ENCODE peak calls at places on chromosome 4, in nine cellular contexts. One of them, this sample, is unnamed.

GRCh38 chr4:38800956-38801450 is 3.6 kb downstream of the TLR1 start:
- DNase-seq in cardiac fibroblast: no peak
- DNase-seq in upper lobe of right lung: no peak
- DNase-seq in vagina: no peak
- DNase-seq in progenitor cell of endocrine pancreas: no peak
- DNase-seq in WTC11: no peak
- DNase-seq in AG10803: no peak
- DNase-seq in heart right ventricle: no peak
- DNase-seq in IMR-90: no peak
- DNase-seq in this sample: no peak

GRCh38 chr4:47040828-47041227 is 9.5 kb downstream of the GABRB1 start:
- DNase-seq in cardiac fibroblast: no peak
- DNase-seq in upper lobe of right lung: no peak
- DNase-seq in vagina: no peak
- DNase-seq in progenitor cell of endocrine pancreas: no peak
- DNase-seq in WTC11: no peak
- DNase-seq in AG10803: no peak
- DNase-seq in heart right ventricle: no peak
- DNase-seq in IMR-90: no peak
- DNase-seq in this sample: no peak

GRCh38 chr4:151315212-151315886 is 10.1 kb downstream of the SH3D19 start:
- DNase-seq in cardiac fibroblast: peak
- DNase-seq in upper lobe of right lung: no peak
- DNase-seq in vagina: no peak
- DNase-seq in progenitor cell of endocrine pancreas: no peak
- DNase-seq in WTC11: no peak
- DNase-seq in AG10803: peak
- DNase-seq in heart right ventricle: no peak
- DNase-seq in IMR-90: no peak
- DNase-seq in this sample: no peak

GRCh38 chr4:145180298-145181090 is at the start of gene OTUD4:
- DNase-seq in cardiac fibroblast: peak
- DNase-seq in upper lobe of right lung: peak
- DNase-seq in vagina: peak
- DNase-seq in progenitor cell of endocrine pancreas: peak
- DNase-seq in WTC11: peak
- DNase-seq in AG10803: peak
- DNase-seq in heart right ventricle: peak
- DNase-seq in IMR-90: peak
- DNase-seq in this sample: peak

GRCh38 chr4:153122855-153123254 is 81.4 kb upstream of the TRIM2 start:
- DNase-seq in cardiac fibroblast: no peak
- DNase-seq in upper lobe of right lung: no peak
- DNase-seq in vagina: peak
- DNase-seq in progenitor cell of endocrine pancreas: no peak
- DNase-seq in WTC11: no peak
- DNase-seq in AG10803: no peak
- DNase-seq in heart right ventricle: no peak
- DNase-seq in IMR-90: no peak
- DNase-seq in this sample: no peak

GRCh38 chr4:140556372-140557085 is 12.2 kb downstream of the UCP1 start:
- DNase-seq in cardiac fibroblast: no peak
- DNase-seq in upper lobe of right lung: no peak
- DNase-seq in vagina: no peak
- DNase-seq in progenitor cell of endocrine pancreas: no peak
- DNase-seq in WTC11: no peak
- DNase-seq in AG10803: no peak
- DNase-seq in heart right ventricle: no peak
- DNase-seq in IMR-90: no peak
- DNase-seq in this sample: no peak

GRCh38 chr4:61478340-61478739 is 278.2 kb downstream of the ADGRL3 start:
- DNase-seq in cardiac fibroblast: no peak
- DNase-seq in upper lobe of right lung: no peak
- DNase-seq in vagina: no peak
- DNase-seq in progenitor cell of endocrine pancreas: no peak
- DNase-seq in WTC11: no peak
- DNase-seq in AG10803: no peak
- DNase-seq in heart right ventricle: no peak
- DNase-seq in IMR-90: no peak
- DNase-seq in this sample: no peak

GRCh38 chr4:16264798-16265197 is 38.5 kb upstream of the TAPT1 start:
- DNase-seq in cardiac fibroblast: peak
- DNase-seq in upper lobe of right lung: no peak
- DNase-seq in vagina: no peak
- DNase-seq in progenitor cell of endocrine pancreas: no peak
- DNase-seq in WTC11: no peak
- DNase-seq in AG10803: peak
- DNase-seq in heart right ventricle: no peak
- DNase-seq in IMR-90: peak
- DNase-seq in this sample: no peak

GRCh38 chr4:52968241-52968640 is 106.1 kb downstream of the RASL11B start:
- DNase-seq in cardiac fibroblast: no peak
- DNase-seq in upper lobe of right lung: no peak
- DNase-seq in vagina: peak
- DNase-seq in progenitor cell of endocrine pancreas: no peak
- DNase-seq in WTC11: no peak
- DNase-seq in AG10803: no peak
- DNase-seq in heart right ventricle: no peak
- DNase-seq in IMR-90: no peak
- DNase-seq in this sample: no peak

GRCh38 chr4:118740869-118741268 is 55.7 kb downstream of the METTL14 start:
- DNase-seq in cardiac fibroblast: peak
- DNase-seq in upper lobe of right lung: no peak
- DNase-seq in vagina: no peak
- DNase-seq in progenitor cell of endocrine pancreas: no peak
- DNase-seq in WTC11: no peak
- DNase-seq in AG10803: peak
- DNase-seq in heart right ventricle: no peak
- DNase-seq in IMR-90: no peak
- DNase-seq in this sample: no peak

GRCh38 chr4:27100713-27101112 is 240.1 kb downstream of the STIM2 start:
- DNase-seq in cardiac fibroblast: no peak
- DNase-seq in upper lobe of right lung: no peak
- DNase-seq in vagina: no peak
- DNase-seq in progenitor cell of endocrine pancreas: no peak
- DNase-seq in WTC11: no peak
- DNase-seq in AG10803: no peak
- DNase-seq in heart right ventricle: no peak
- DNase-seq in IMR-90: no peak
- DNase-seq in this sample: no peak

GRCh38 chr4:111641813-111642579 is 503.3 kb upstream of the FAM241A start:
- DNase-seq in cardiac fibroblast: peak
- DNase-seq in upper lobe of right lung: no peak
- DNase-seq in vagina: no peak
- DNase-seq in progenitor cell of endocrine pancreas: peak
- DNase-seq in WTC11: peak
- DNase-seq in AG10803: peak
- DNase-seq in heart right ventricle: no peak
- DNase-seq in IMR-90: peak
- DNase-seq in this sample: peak
- TF ChIP-seq CTCF in cardiac fibroblast: peak
- TF ChIP-seq CTCF in upper lobe of right lung: peak
- TF ChIP-seq CTCF in vagina: peak
- TF ChIP-seq CTCF in progenitor cell of endocrine pancreas: peak
- TF ChIP-seq CTCF in WTC11: peak
- TF ChIP-seq CTCF in AG10803: peak
- TF ChIP-seq CTCF in heart right ventricle: peak
- TF ChIP-seq CTCF in IMR-90: peak
- TF ChIP-seq CTCF in this sample: peak

DNA sequence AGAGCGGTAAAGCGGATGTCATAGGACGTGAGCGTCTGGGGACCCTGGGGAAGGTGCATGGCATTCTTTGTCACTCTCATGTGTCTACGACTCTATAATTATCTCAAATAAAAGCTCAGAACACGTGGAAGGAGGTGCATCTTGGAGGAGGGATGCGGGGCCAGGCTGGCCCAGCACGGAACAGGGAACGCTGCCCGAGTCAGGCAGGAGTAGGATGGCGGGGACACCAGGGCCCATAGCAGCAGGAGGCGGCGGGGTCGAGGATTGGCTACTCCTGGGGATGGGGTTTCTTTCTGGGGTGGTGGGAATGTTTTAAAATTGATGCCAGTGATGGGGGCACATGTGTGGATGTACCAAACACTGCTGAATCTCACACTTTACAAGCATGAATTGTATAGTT is 5.4 kb upstream of the HTRA3 start:
- DNase-seq in cardiac fibroblast: no peak
- DNase-seq in upper lobe of right lung: no peak
- DNase-seq in vagina: no peak
- DNase-seq in progenitor cell of endocrine pancreas: no peak
- DNase-seq in WTC11: no peak
- DNase-seq in AG10803: no peak
- DNase-seq in heart right ventricle: no peak
- DNase-seq in IMR-90: no peak
- DNase-seq in this sample: no peak
- TF ChIP-seq CTCF in cardiac fibroblast: no peak
- TF ChIP-seq CTCF in upper lobe of right lung: no peak
- TF ChIP-seq CTCF in vagina: no peak
- TF ChIP-seq CTCF in progenitor cell of endocrine pancreas: no peak
- TF ChIP-seq CTCF in WTC11: no peak
- TF ChIP-seq CTCF in AG10803: no peak
- TF ChIP-seq CTCF in heart right ventricle: no peak
- TF ChIP-seq CTCF in IMR-90: no peak
- TF ChIP-seq CTCF in this sample: no peak

GRCh38 chr4:168879178-168879577 is 130.9 kb downstream of the CBR4 start:
- DNase-seq in cardiac fibroblast: no peak
- DNase-seq in upper lobe of right lung: no peak
- DNase-seq in vagina: no peak
- DNase-seq in progenitor cell of endocrine pancreas: no peak
- DNase-seq in WTC11: no peak
- DNase-seq in AG10803: no peak
- DNase-seq in heart right ventricle: no peak
- DNase-seq in IMR-90: no peak
- DNase-seq in this sample: no peak

GRCh38 chr4:168876106-168876505 is 133.9 kb downstream of the CBR4 start:
- DNase-seq in cardiac fibroblast: no peak
- DNase-seq in upper lobe of right lung: no peak
- DNase-seq in vagina: no peak
- DNase-seq in progenitor cell of endocrine pancreas: no peak
- DNase-seq in WTC11: no peak
- DNase-seq in AG10803: peak
- DNase-seq in heart right ventricle: no peak
- DNase-seq in IMR-90: no peak
- DNase-seq in this sample: no peak

GRCh38 chr4:168877407-168877778 is 132.7 kb downstream of the CBR4 start:
- DNase-seq in cardiac fibroblast: peak
- DNase-seq in upper lobe of right lung: no peak
- DNase-seq in vagina: no peak
- DNase-seq in progenitor cell of endocrine pancreas: no peak
- DNase-seq in WTC11: no peak
- DNase-seq in AG10803: peak
- DNase-seq in heart right ventricle: no peak
- DNase-seq in IMR-90: no peak
- DNase-seq in this sample: no peak

GRCh38 chr4:168880087-168880675 is 129.9 kb downstream of the CBR4 start:
- DNase-seq in cardiac fibroblast: peak
- DNase-seq in upper lobe of right lung: no peak
- DNase-seq in vagina: no peak
- DNase-seq in progenitor cell of endocrine pancreas: no peak
- DNase-seq in WTC11: no peak
- DNase-seq in AG10803: peak
- DNase-seq in heart right ventricle: no peak
- DNase-seq in IMR-90: peak
- DNase-seq in this sample: no peak

GRCh38 chr4:168877779-168878491 is 132.1 kb downstream of the CBR4 start:
- DNase-seq in cardiac fibroblast: peak
- DNase-seq in upper lobe of right lung: peak
- DNase-seq in vagina: no peak
- DNase-seq in progenitor cell of endocrine pancreas: peak
- DNase-seq in WTC11: peak
- DNase-seq in AG10803: peak
- DNase-seq in heart right ventricle: peak
- DNase-seq in IMR-90: no peak
- DNase-seq in this sample: peak
- TF ChIP-seq CTCF in cardiac fibroblast: no peak
- TF ChIP-seq CTCF in upper lobe of right lung: no peak
- TF ChIP-seq CTCF in vagina: no peak
- TF ChIP-seq CTCF in progenitor cell of endocrine pancreas: no peak
- TF ChIP-seq CTCF in WTC11: no peak
- TF ChIP-seq CTCF in AG10803: no peak
- TF ChIP-seq CTCF in heart right ventricle: no peak
- TF ChIP-seq CTCF in IMR-90: no peak
- TF ChIP-seq CTCF in this sample: no peak

GRCh38 chr4:9931196-9931595 is 90.1 kb downstream of the SLC2A9 start:
- DNase-seq in cardiac fibroblast: no peak
- DNase-seq in upper lobe of right lung: no peak
- DNase-seq in vagina: no peak
- DNase-seq in progenitor cell of endocrine pancreas: no peak
- DNase-seq in WTC11: no peak
- DNase-seq in AG10803: no peak
- DNase-seq in heart right ventricle: no peak
- DNase-seq in IMR-90: no peak
- DNase-seq in this sample: no peak

GRCh38 chr4:9924750-9925149 is 96.5 kb downstream of the SLC2A9 start:
- DNase-seq in cardiac fibroblast: peak
- DNase-seq in upper lobe of right lung: no peak
- DNase-seq in vagina: no peak
- DNase-seq in progenitor cell of endocrine pancreas: no peak
- DNase-seq in WTC11: no peak
- DNase-seq in AG10803: peak
- DNase-seq in heart right ventricle: no peak
- DNase-seq in IMR-90: peak
- DNase-seq in this sample: no peak

GRCh38 chr4:9926591-9926990 is 94.7 kb downstream of the SLC2A9 start:
- DNase-seq in cardiac fibroblast: no peak
- DNase-seq in upper lobe of right lung: no peak
- DNase-seq in vagina: no peak
- DNase-seq in progenitor cell of endocrine pancreas: no peak
- DNase-seq in WTC11: no peak
- DNase-seq in AG10803: no peak
- DNase-seq in heart right ventricle: no peak
- DNase-seq in IMR-90: no peak
- DNase-seq in this sample: no peak

GRCh38 chr4:9925750-9926439 is 95.4 kb downstream of the SLC2A9 start:
- DNase-seq in cardiac fibroblast: no peak
- DNase-seq in upper lobe of right lung: no peak
- DNase-seq in vagina: no peak
- DNase-seq in progenitor cell of endocrine pancreas: no peak
- DNase-seq in WTC11: no peak
- DNase-seq in AG10803: no peak
- DNase-seq in heart right ventricle: no peak
- DNase-seq in IMR-90: no peak
- DNase-seq in this sample: no peak

DNA sequence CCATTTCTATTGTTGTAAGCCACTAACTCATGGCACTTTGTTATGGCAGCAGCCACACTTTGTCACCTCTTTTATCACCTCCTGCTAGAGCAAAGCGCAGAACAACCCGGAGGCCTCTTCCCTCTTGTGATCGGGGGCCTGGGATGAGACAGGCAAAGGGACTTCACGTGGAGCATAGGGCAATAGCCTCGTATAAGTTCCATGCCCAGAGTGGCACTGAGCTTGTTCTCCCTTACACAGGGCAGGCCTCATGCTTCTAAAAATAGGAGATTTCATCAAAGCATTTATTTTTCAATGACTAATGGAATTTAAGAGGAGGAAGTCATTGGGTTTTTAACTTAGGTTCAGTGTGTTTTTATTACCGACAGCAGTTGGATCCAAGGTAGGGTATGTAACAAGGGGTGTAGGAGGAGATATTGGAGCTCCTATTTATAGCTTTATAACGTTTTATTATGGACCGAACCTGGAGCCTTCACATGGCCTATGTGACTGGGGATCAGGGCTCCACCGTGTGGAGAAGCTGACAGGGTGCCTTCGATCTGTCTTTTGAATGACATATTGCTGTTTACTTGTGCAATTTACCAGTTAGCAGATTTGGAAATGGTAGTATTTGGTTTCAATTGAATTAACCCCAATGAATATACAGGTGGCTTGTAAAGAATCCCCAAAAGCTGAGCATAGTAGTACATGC is 93.8 kb downstream of the SLC2A9 start:
- DNase-seq in cardiac fibroblast: no peak
- DNase-seq in upper lobe of right lung: no peak
- DNase-seq in vagina: no peak
- DNase-seq in progenitor cell of endocrine pancreas: no peak
- DNase-seq in WTC11: no peak
- DNase-seq in AG10803: no peak
- DNase-seq in heart right ventricle: no peak
- DNase-seq in IMR-90: no peak
- DNase-seq in this sample: no peak
- TF ChIP-seq CTCF in cardiac fibroblast: no peak
- TF ChIP-seq CTCF in upper lobe of right lung: no peak
- TF ChIP-seq CTCF in vagina: no peak
- TF ChIP-seq CTCF in progenitor cell of endocrine pancreas: no peak
- TF ChIP-seq CTCF in WTC11: no peak
- TF ChIP-seq CTCF in AG10803: no peak
- TF ChIP-seq CTCF in heart right ventricle: peak
- TF ChIP-seq CTCF in IMR-90: no peak
- TF ChIP-seq CTCF in this sample: no peak

This sample was measured in glutamatergic neuron.